ENCODE peak calls at places on chromosomes 11 and 22, in four cellular contexts. H is omental fat pad; I is naive thymus-derived CD4-positive, alpha-beta T cell; R is activated naive CD8-positive, alpha-beta T cell treated with anti-CD3 and anti-CD28 coated beads, Interleukin-2, amount 50 U/mL, for 24 hours. G is an unnamed sample.

GRCh38 chr11:46445887-46446286 is 54.3 kb upstream of the CHRM4 start:
- ATAC-seq in H (no peak), R (no peak), I (no peak), G (no peak)

GRCh38 chr11:46102843-46103242 is 18.4 kb downstream of the PHF21A start:
- ATAC-seq in I (no peak), H (no peak), R (no peak), G (no peak)

GRCh38 chr11:76839326-76839725 is 21.4 kb upstream of the ACER3 start:
- ATAC-seq in I (peak), H (no peak), R (no peak), G (no peak)

GRCh38 chr11:92357344-92357743 is 132.7 kb downstream of the FAT3 start:
- ATAC-seq in H (no peak), I (no peak), R (no peak), G (no peak)

GRCh38 chr11:126423743-126424142 is 68.3 kb downstream of the ST3GAL4 start:
- ATAC-seq in I (no peak), R (no peak), H (no peak), G (no peak)

GRCh38 chr22:39080052-39080762 is 3.1 kb downstream of the APOBEC3G start:
- ATAC-seq in H (no peak), R (no peak), I (peak), G (no peak)

GRCh38 chr11:824292-824880 is 3.3 kb upstream of the CRACR2B start:
- ATAC-seq in H (no peak), I (no peak), R (no peak), G (no peak)

GRCh38 chr11:79195209-79195608 is 245.6 kb downstream of the TENM4 start:
- ATAC-seq in H (no peak), I (no peak), R (no peak), G (no peak)

GRCh38 chr11:112631333-112631732 is 329.9 kb upstream of the NCAM1 start:
- ATAC-seq in R (no peak), H (no peak), I (no peak), G (no peak)

GRCh38 chr11:11230802-11231562 is 122.1 kb downstream of the CSNK2A3 start:
- ATAC-seq in R (no peak), H (no peak), I (no peak), G (no peak)

GRCh38 chr11:45238724-45239123 is 47.4 kb downstream of the SYT13 start:
- ATAC-seq in I (no peak), R (no peak), H (no peak), G (no peak)

GRCh38 chr22:25021409-25021808 is 68.9 kb downstream of the KIAA1671 start:
- ATAC-seq in H (no peak), R (no peak), I (no peak), G (no peak)

GRCh38 chr11:1163911-1164735 is 6.4 kb downstream of the MUC5AC start:
- ATAC-seq in R (no peak), I (no peak), H (no peak), G (no peak)

GRCh38 chr22:17627961-17628303 is 617 bp downstream of the ATP6V1E1 start:
- ATAC-seq in I (no peak), H (no peak), R (no peak), G (no peak)

GRCh38 chr11:97325693-97326092 is 935.9 kb downstream of the JRKL start:
- ATAC-seq in H (no peak), R (no peak), I (no peak), G (no peak)

GRCh38 chr11:93322207-93322606 is 8.3 kb upstream of the DEUP1 start:
- ATAC-seq in R (no peak), I (no peak), H (no peak), G (no peak)

GRCh38 chr11:122642971-122643370 is 12.6 kb upstream of the UBASH3B start:
- ATAC-seq in I (no peak), H (no peak), R (no peak), G (no peak)

GRCh38 chr11:15638386-15638787 is 523.7 kb downstream of the INSC start:
- ATAC-seq in H (no peak), R (no peak), I (no peak), G (peak)

GRCh38 chr11:133474461-133474860 is 57.8 kb downstream of the OPCML start:
- ATAC-seq in I (no peak), R (no peak), H (no peak), G (no peak)

GRCh38 chr22:25494774-25495173 is 69.7 kb upstream of the GRK3 start:
- ATAC-seq in I (peak), R (peak), H (no peak), G (no peak)

GRCh38 chr11:36312593-36312990 is 16.5 kb downstream of the PRR5L start:
- ATAC-seq in H (no peak), R (peak), I (no peak), G (no peak)

GRCh38 chr11:108199446-108200321 is 22.8 kb downstream of the NPAT start:
- ATAC-seq in H (no peak), I (peak), R (peak), G (no peak)

GRCh38 chr11:7974668-7975067 is 9.4 kb upstream of the NLRP10 start:
- ATAC-seq in H (no peak), R (no peak), I (no peak), G (no peak)

GRCh38 chr22:35995345-35995744 is 33.3 kb downstream of the RBFOX2 start:
- ATAC-seq in I (no peak), R (no peak), H (peak), G (peak)

GRCh38 chr22:22993184-22993583 is 77.1 kb upstream of the GNAZ start:
- ATAC-seq in R (no peak), H (no peak), I (no peak), G (no peak)

GRCh38 chr11:64695548-64695947 is 27.4 kb downstream of the NRXN2 start:
- ATAC-seq in I (no peak), H (no peak), R (no peak), G (no peak)

GRCh38 chr22:23696326-23696851 is 5.6 kb downstream of the RGL4 start:
- ATAC-seq in R (peak), H (no peak), I (peak), G (no peak)

GRCh38 chr11:64334764-64335741 is 5.0 kb upstream of the CCDC88B start:
- ATAC-seq in R (peak), I (peak), H (peak), G (peak)

GRCh38 chr22:30968015-30968923 is at the start of gene MORC2:
- ATAC-seq in H (peak), R (peak), I (no peak), G (peak)

GRCh38 chr11:16909375-16910035 is 104.7 kb downstream of the PLEKHA7 start:
- ATAC-seq in R (peak), I (no peak), H (no peak), G (no peak)

GRCh38 chr22:37266581-37267127 is 15.7 kb upstream of the CYTH4 start:
- ATAC-seq in I (peak), R (peak), H (no peak), G (no peak)

GRCh38 chr11:35166369-35167360 is 27.7 kb downstream of the CD44 start:
- ATAC-seq in R (peak), I (no peak), H (peak), G (no peak)

GRCh38 chr11:8779732-8780131 is 97.1 kb downstream of the RPL27A start:
- ATAC-seq in I (no peak), H (no peak), R (no peak), G (no peak)

GRCh38 chr11:79437274-79437980 is 3.4 kb downstream of the TENM4 start:
- ATAC-seq in H (peak), R (no peak), I (no peak), G (peak)

GRCh38 chr22:38271927-38272372 is 860 bp downstream of the TMEM184B start:
- ATAC-seq in H (no peak), R (no peak), I (no peak), G (peak)

GRCh38 chr11:130094614-130095013 is 24.9 kb downstream of the APLP2 start:
- ATAC-seq in R (no peak), H (no peak), I (peak), G (no peak)